ENCODE peak calls at places on chromosomes 13 and 19, in ten cellular contexts. S is PC-3, N is IMR-90, I is fibroblast of lung, R is OCI-LY7, X is keratinocyte, D is GM23248, P is mesenchymal stem cell, U is mammary epithelial cell, G is neural progenitor cell. J is an unnamed sample.
A peak's percentile ranks its signal among the peaks of the same experiment; 100 is the strongest.

GRCh38 chr13:72960541-72960940 is 98.3 kb upstream of the KLF5 start:
- DNase-seq in S (peak; percentile 77), N (no peak), I (no peak), R (no peak), X (no peak), D (no peak), P (no peak), U (peak; percentile 69), G (no peak), J (no peak)

GRCh38 chr13:36382030-36382429 is 35.8 kb upstream of the SPART start:
- DNase-seq in S (peak; percentile 70), N (no peak), I (peak; percentile 68), R (no peak), X (no peak), D (no peak), P (no peak), U (peak; percentile 61), G (no peak), J (no peak)

GRCh38 chr19:17766543-17767131 is 15.4 kb downstream of the FCHO1 start:
- DNase-seq in S (peak; percentile 90), N (peak; percentile 77), I (peak; percentile 65), R (peak; percentile 90), X (no peak), D (peak; percentile 85), P (peak; percentile 83), U (peak; percentile 68), G (peak; percentile 93), J (peak; percentile 88)

GRCh38 chr19:18225702-18226468 is at the start of gene PDE4C:
- DNase-seq in S (no peak), N (no peak), I (no peak), R (no peak), X (no peak), D (peak; percentile 48), P (peak; percentile 46), U (no peak), G (peak; percentile 35), J (peak; percentile 87)

GRCh38 chr19:45128109-45128508 is 32.7 kb downstream of the NKPD1 start:
- DNase-seq in S (no peak), N (no peak), I (no peak), R (no peak), X (no peak), D (no peak), P (no peak), U (no peak), G (no peak), J (no peak)

GRCh38 chr13:88294368-88294767 is 623.2 kb downstream of the SLITRK5 start:
- DNase-seq in S (no peak), N (no peak), I (no peak), R (no peak), X (no peak), D (no peak), P (no peak), U (no peak), G (no peak), J (no peak)

GRCh38 chr19:3368848-3369336 is 2.5 kb downstream of the NFIC start:
- DNase-seq in S (no peak), N (peak; percentile 44), I (peak; percentile 51), R (no peak), X (no peak), D (peak; percentile 56), P (peak; percentile 76), U (peak; percentile 61), G (no peak), J (peak; percentile 86)

GRCh38 chr19:45455707-45456499 is 11.9 kb upstream of the FOSB start:
- DNase-seq in S (peak; percentile 95), N (peak; percentile 99), I (peak; percentile 100), R (no peak), X (no peak), D (peak; percentile 99), P (peak; percentile 100), U (peak; percentile 98), G (peak; percentile 71), J (peak; percentile 98)

GRCh38 chr19:1264801-1265610 is 4.1 kb upstream of the CIRBP start:
- DNase-seq in S (peak; percentile 90), N (peak; percentile 88), I (peak; percentile 87), R (peak; percentile 91), X (no peak), D (peak; percentile 95), P (peak; percentile 95), U (peak; percentile 84), G (peak; percentile 86), J (peak; percentile 100)

DNA sequence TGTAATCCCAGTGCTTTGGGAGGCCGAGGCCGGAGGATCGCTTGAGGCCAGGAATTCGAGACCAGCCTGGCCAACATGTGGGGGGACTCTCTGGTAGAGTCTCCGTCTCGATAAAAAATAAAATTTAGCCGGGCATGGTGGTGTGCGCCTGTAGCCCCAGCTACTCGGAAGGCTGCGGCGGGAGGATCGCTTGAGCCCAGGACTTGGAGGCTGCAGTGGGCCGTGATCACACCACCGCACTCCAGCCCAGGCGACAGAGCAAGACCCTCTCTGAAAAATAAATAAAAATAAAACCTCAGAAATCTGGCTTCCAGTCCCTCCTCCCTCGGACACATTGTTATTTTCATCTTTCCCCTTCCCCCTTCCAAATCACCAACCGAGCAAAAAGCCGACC is 332 bp downstream of the IRGQ start:
- DNase-seq in S (no peak), N (no peak), I (no peak), R (no peak), X (no peak), D (no peak), P (no peak), U (no peak), G (peak; percentile 33), J (no peak)
- H2AFZ ChIP-seq in S (peak overlapping the region; percentile 88), N (peak overlapping the region; percentile 98), I (no peak overlapping the region), R (peak overlapping the region; percentile 29), X (peak overlapping the region; percentile 49), D (peak overlapping the region; percentile 80), P (no peak overlapping the region), U (peak overlapping the region; percentile 82), G (peak overlapping the region; percentile 18), J (peak overlapping the region; percentile 56)

GRCh38 chr13:48528720-48529119 is 4.2 kb downstream of the RCBTB2 start:
- DNase-seq in S (no peak), N (no peak), I (no peak), R (no peak), X (no peak), D (no peak), P (no peak), U (no peak), G (no peak), J (no peak)

GRCh38 chr13:48526269-48526668 is 6.6 kb downstream of the RCBTB2 start:
- DNase-seq in S (no peak), N (no peak), I (no peak), R (no peak), X (no peak), D (no peak), P (no peak), U (no peak), G (no peak), J (no peak)

GRCh38 chr13:48531416-48532145 is 1.3 kb downstream of the RCBTB2 start:
- DNase-seq in S (no peak), N (no peak), I (no peak), R (peak; percentile 38), X (no peak), D (no peak), P (no peak), U (peak; percentile 2), G (peak; percentile 11), J (no peak)

GRCh38 chr13:48530833-48531232 is 2.0 kb downstream of the RCBTB2 start:
- DNase-seq in S (no peak), N (no peak), I (no peak), R (peak; percentile 61), X (no peak), D (no peak), P (no peak), U (no peak), G (no peak), J (no peak)

DNA sequence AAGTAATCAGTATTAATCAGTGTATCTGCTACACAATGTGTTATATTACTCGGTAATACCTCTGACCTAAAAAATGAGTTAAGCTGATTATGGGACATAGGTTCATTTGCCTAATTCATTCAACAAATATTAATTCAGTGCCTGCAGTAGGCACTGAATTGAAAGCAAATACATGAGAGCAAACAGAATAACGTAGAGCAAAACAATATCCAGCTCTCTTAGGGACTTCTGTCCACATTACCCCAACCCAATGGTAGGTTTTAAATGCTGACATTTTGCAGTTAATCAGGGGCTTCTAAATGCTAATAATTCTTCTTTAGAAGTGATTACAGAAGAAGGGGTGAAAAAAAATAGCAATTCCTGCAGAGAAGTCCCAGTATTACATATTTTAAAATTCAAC is 4.9 kb downstream of the RCBTB2 start:
- DNase-seq in S (no peak), N (no peak), I (no peak), R (no peak), X (no peak), D (no peak), P (no peak), U (no peak), G (no peak), J (no peak)
- H2AFZ ChIP-seq in S (no peak overlapping the region), N (no peak overlapping the region), I (no peak overlapping the region), R (peak overlapping the region; percentile 74), X (peak overlapping the region; percentile 70), D (no peak overlapping the region), P (no peak overlapping the region), U (no peak overlapping the region), G (no peak overlapping the region), J (no peak overlapping the region)

GRCh38 chr13:67964091-67964490 is 734.0 kb upstream of the PCDH9 start:
- DNase-seq in S (no peak), N (no peak), I (no peak), R (no peak), X (no peak), D (no peak), P (no peak), U (no peak), G (no peak), J (no peak)
- H2AFZ ChIP-seq in S (no peak overlapping the region), N (no peak overlapping the region), I (no peak overlapping the region), R (no peak overlapping the region), X (no peak overlapping the region), D (no peak overlapping the region), P (no peak overlapping the region), U (no peak overlapping the region), G (no peak overlapping the region), J (no peak overlapping the region)

GRCh38 chr13:29676535-29676934 is 81.0 kb upstream of the SLC7A1 start:
- DNase-seq in S (no peak), N (peak; percentile 29), I (peak; percentile 55), R (no peak), X (no peak), D (peak; percentile 80), P (peak; percentile 41), U (peak; percentile 54), G (no peak), J (no peak)
- H2AFZ ChIP-seq in S (no peak overlapping the region), N (peak overlapping the region; percentile 7), I (no peak overlapping the region), R (no peak overlapping the region), X (peak overlapping the region; percentile 95), D (peak overlapping the region; percentile 50), P (peak overlapping the region; percentile 27), U (peak overlapping the region; percentile 81), G (no peak overlapping the region), J (peak overlapping the region; percentile 36)

J was measured in osteoblast.